ENCODE peak calls at places on chromosome 1, in ten cellular contexts. Z, X, P, L, T, Q, Y, U, G and N are unnamed samples.

GRCh38 chr1:103107696-103108524 is at the start of gene COL11A1:
- DNase-seq in L (no peak), G (no peak), U (no peak), Y (no peak), Q (peak), P (no peak), X (no peak), Z (no peak), T (no peak), N (no peak)

GRCh38 chr1:96370752-96371151 is 350.8 kb upstream of the PTBP2 start:
- DNase-seq in Z (peak), L (no peak), Y (no peak), P (peak), U (peak), Q (peak), G (no peak), T (no peak), X (no peak), N (no peak)

GRCh38 chr1:66292944-66293343 is 241.0 kb upstream of the SGIP1 start:
- DNase-seq in X (no peak), Y (no peak), T (no peak), Q (no peak), G (no peak), U (no peak), P (no peak), L (no peak), Z (peak), N (no peak)

GRCh38 chr1:16717174-16718108 is 22.9 kb upstream of the RNU1-4 start:
- DNase-seq in Y (no peak), Z (no peak), P (no peak), G (no peak), T (peak), U (no peak), L (no peak), X (no peak), Q (no peak), N (peak)

GRCh38 chr1:87728169-87728568 is 399.5 kb downstream of the LMO4 start:
- DNase-seq in T (no peak), U (no peak), Q (no peak), G (no peak), Y (no peak), Z (no peak), P (no peak), X (no peak), L (no peak), N (no peak)

GRCh38 chr1:51870603-51871350 is 7.8 kb downstream of the NRDC start:
- DNase-seq in Q (no peak), Y (no peak), G (no peak), U (no peak), P (no peak), X (no peak), T (no peak), Z (no peak), L (no peak), N (no peak)

GRCh38 chr1:79614762-79615161 is 608.2 kb upstream of the ADGRL4 start:
- DNase-seq in U (peak), Y (no peak), Q (peak), Z (no peak), T (no peak), L (no peak), G (peak), X (no peak), P (no peak), N (no peak)

GRCh38 chr1:205144751-205145150 is 23.0 kb upstream of the RBBP5 start:
- DNase-seq in U (peak), Y (no peak), X (no peak), P (no peak), L (no peak), Z (no peak), G (no peak), T (no peak), Q (peak), N (no peak)

GRCh38 chr1:46549697-46550681 is 1.5 kb downstream of the KNCN start:
- DNase-seq in X (no peak), P (no peak), L (peak), Y (peak), G (no peak), Z (no peak), T (peak), U (peak), Q (peak), N (no peak)

GRCh38 chr1:159188375-159188788 is 16.3 kb upstream of the ACKR1 start:
- DNase-seq in G (peak), Y (no peak), Q (no peak), X (no peak), P (no peak), T (no peak), L (peak), Z (no peak), U (peak), N (no peak)